ENCODE peak calls at places on chromosomes 12 and 14, in six cellular contexts. One of them, this sample, is unnamed.

GRCh38 chr12:94686834-94687628 is 36.7 kb upstream of the TMCC3 start:
- DNase-seq in AG10803: no peak
- DNase-seq in Panc1: no peak
- DNase-seq in thyroid gland: no peak
- DNase-seq in fibroblast of lung: no peak
- DNase-seq in SJSA1: no peak
- DNase-seq in this sample: no peak

GRCh38 chr12:80580254-80580653 is 127.2 kb upstream of the MYF6 start:
- DNase-seq in SJSA1: peak; percentile 90
- DNase-seq in thyroid gland: no peak
- DNase-seq in fibroblast of lung: peak; percentile 97
- DNase-seq in AG10803: peak; percentile 92
- DNase-seq in Panc1: no peak
- DNase-seq in this sample: peak; percentile 96

GRCh38 chr14:33617154-33617553 is 333.7 kb downstream of the EGLN3 start:
- DNase-seq in SJSA1: no peak
- DNase-seq in thyroid gland: no peak
- DNase-seq in AG10803: peak; percentile 75
- DNase-seq in fibroblast of lung: peak; percentile 94
- DNase-seq in Panc1: no peak
- DNase-seq in this sample: peak; percentile 87

GRCh38 chr14:91410781-91411536 is 6.7 kb downstream of the CCDC88C start:
- DNase-seq in SJSA1: no peak
- DNase-seq in Panc1: no peak
- DNase-seq in fibroblast of lung: no peak
- DNase-seq in thyroid gland: no peak
- DNase-seq in AG10803: no peak
- DNase-seq in this sample: no peak

GRCh38 chr12:3364661-3365264 is 126.2 kb upstream of the PRMT8 start:
- DNase-seq in thyroid gland: no peak
- DNase-seq in AG10803: no peak
- DNase-seq in SJSA1: no peak
- DNase-seq in Panc1: no peak
- DNase-seq in fibroblast of lung: no peak
- DNase-seq in this sample: no peak

GRCh38 chr12:51341259-51342007 is 5.0 kb downstream of the CELA1 start:
- DNase-seq in thyroid gland: peak; percentile 64
- DNase-seq in fibroblast of lung: peak; percentile 51
- DNase-seq in SJSA1: peak; percentile 82
- DNase-seq in Panc1: peak; percentile 85
- DNase-seq in AG10803: peak; percentile 65
- DNase-seq in this sample: peak; percentile 75

GRCh38 chr12:93397412-93397811 is 19.7 kb downstream of the NUDT4 start:
- DNase-seq in fibroblast of lung: no peak
- DNase-seq in Panc1: no peak
- DNase-seq in AG10803: no peak
- DNase-seq in SJSA1: no peak
- DNase-seq in thyroid gland: no peak
- DNase-seq in this sample: no peak

GRCh38 chr14:26403760-26404159 is 194.1 kb downstream of the NOVA1 start:
- DNase-seq in SJSA1: no peak
- DNase-seq in Panc1: no peak
- DNase-seq in AG10803: no peak
- DNase-seq in fibroblast of lung: peak; percentile 2
- DNase-seq in thyroid gland: no peak
- DNase-seq in this sample: no peak

GRCh38 chr14:100449225-100449987 is 126.3 kb downstream of the SLC25A47 start:
- DNase-seq in thyroid gland: no peak
- DNase-seq in Panc1: no peak
- DNase-seq in fibroblast of lung: no peak
- DNase-seq in AG10803: no peak
- DNase-seq in SJSA1: no peak
- DNase-seq in this sample: no peak

GRCh38 chr14:34766611-34767010 is 52.2 kb upstream of the CFL2 start:
- DNase-seq in fibroblast of lung: peak; percentile 26
- DNase-seq in thyroid gland: no peak
- DNase-seq in Panc1: no peak
- DNase-seq in AG10803: peak; percentile 68
- DNase-seq in SJSA1: no peak
- DNase-seq in this sample: peak; percentile 28

DNA sequence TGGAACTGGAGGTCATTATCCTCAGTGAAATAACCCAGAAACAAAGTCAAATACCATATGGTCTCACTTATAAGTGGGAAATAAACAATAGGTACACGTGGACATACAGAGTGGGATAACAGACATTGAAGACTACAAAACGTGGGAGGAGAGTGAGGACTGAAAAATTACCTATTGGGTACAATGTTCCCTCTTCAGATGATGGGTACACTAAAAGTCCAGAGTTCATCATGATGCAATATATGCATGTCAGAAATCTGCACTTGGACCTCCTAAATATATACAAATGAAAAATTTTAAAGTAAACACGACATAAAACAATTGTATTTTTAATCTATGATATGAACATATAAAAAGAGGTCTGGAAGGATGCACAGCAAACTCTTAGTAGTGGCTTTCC is 71.2 kb downstream of the SLC38A4 start:
- DNase-seq in SJSA1: no peak
- DNase-seq in AG10803: no peak
- DNase-seq in Panc1: no peak
- DNase-seq in thyroid gland: no peak
- DNase-seq in fibroblast of lung: no peak
- DNase-seq in this sample: no peak
- H3K4me3 ChIP-seq in SJSA1: no peak overlapping the region
- H3K4me3 ChIP-seq in AG10803: no peak overlapping the region
- H3K4me3 ChIP-seq in Panc1: no peak overlapping the region
- H3K4me3 ChIP-seq in thyroid gland: no peak overlapping the region
- H3K4me3 ChIP-seq in fibroblast of lung: no peak overlapping the region
- H3K4me3 ChIP-seq in this sample: no peak overlapping the region

GRCh38 chr14:62118461-62118860 is 356.2 kb downstream of the SNAPC1 start:
- DNase-seq in Panc1: no peak
- DNase-seq in AG10803: no peak
- DNase-seq in fibroblast of lung: no peak
- DNase-seq in SJSA1: no peak
- DNase-seq in thyroid gland: no peak
- DNase-seq in this sample: no peak

GRCh38 chr14:62118871-62119270 is 356.7 kb downstream of the SNAPC1 start:
- DNase-seq in Panc1: no peak
- DNase-seq in thyroid gland: no peak
- DNase-seq in fibroblast of lung: no peak
- DNase-seq in SJSA1: no peak
- DNase-seq in AG10803: no peak
- DNase-seq in this sample: no peak

GRCh38 chr14:62117718-62118164 is 355.5 kb downstream of the SNAPC1 start:
- DNase-seq in Panc1: no peak
- DNase-seq in fibroblast of lung: peak; percentile 1
- DNase-seq in thyroid gland: no peak
- DNase-seq in SJSA1: no peak
- DNase-seq in AG10803: peak; percentile 2
- DNase-seq in this sample: peak; percentile 2

GRCh38 chr14:62117010-62117717 is 354.9 kb downstream of the SNAPC1 start:
- DNase-seq in AG10803: peak; percentile 38
- DNase-seq in SJSA1: peak; percentile 4
- DNase-seq in fibroblast of lung: peak; percentile 71
- DNase-seq in thyroid gland: peak; percentile 54
- DNase-seq in Panc1: no peak
- DNase-seq in this sample: peak; percentile 75
- H3K4me3 ChIP-seq in AG10803: peak overlapping the region; percentile 39
- H3K4me3 ChIP-seq in SJSA1: no peak overlapping the region
- H3K4me3 ChIP-seq in fibroblast of lung: peak overlapping the region; percentile 3
- H3K4me3 ChIP-seq in thyroid gland: no peak overlapping the region
- H3K4me3 ChIP-seq in Panc1: peak overlapping the region; percentile 15
- H3K4me3 ChIP-seq in this sample: peak overlapping the region; percentile 28

DNA sequence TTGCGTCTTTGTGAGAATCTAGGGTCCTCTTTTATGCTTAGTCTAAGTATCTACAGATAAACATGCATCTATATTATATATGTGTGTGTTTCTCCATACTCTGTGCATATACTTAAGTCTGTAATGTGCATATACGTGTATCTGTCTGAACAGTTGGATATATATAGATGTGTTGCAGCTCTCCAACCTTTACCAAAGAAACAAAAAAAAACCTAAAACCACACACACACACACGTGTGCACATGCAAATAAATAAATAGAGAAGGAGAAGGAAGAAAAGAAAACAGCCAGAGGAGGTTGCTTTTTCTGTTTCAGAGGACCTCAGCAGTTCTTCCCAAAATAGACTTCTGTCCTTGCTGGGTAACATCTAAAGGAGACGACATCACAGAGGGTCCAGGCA is 244.9 kb downstream of the CACNA1C start:
- DNase-seq in AG10803: no peak
- DNase-seq in thyroid gland: no peak
- DNase-seq in fibroblast of lung: no peak
- DNase-seq in SJSA1: no peak
- DNase-seq in Panc1: no peak
- DNase-seq in this sample: no peak
- H3K4me3 ChIP-seq in AG10803: no peak overlapping the region
- H3K4me3 ChIP-seq in thyroid gland: no peak overlapping the region
- H3K4me3 ChIP-seq in fibroblast of lung: no peak overlapping the region
- H3K4me3 ChIP-seq in SJSA1: no peak overlapping the region
- H3K4me3 ChIP-seq in Panc1: no peak overlapping the region
- H3K4me3 ChIP-seq in this sample: no peak overlapping the region

GRCh38 chr12:130780880-130781575 is 58.0 kb downstream of the STX2 start:
- DNase-seq in Panc1: no peak
- DNase-seq in AG10803: no peak
- DNase-seq in SJSA1: no peak
- DNase-seq in thyroid gland: no peak
- DNase-seq in fibroblast of lung: no peak
- DNase-seq in this sample: no peak

GRCh38 chr12:130775953-130776856 is 60.1 kb upstream of the RIMBP2 start:
- DNase-seq in thyroid gland: peak; percentile 29
- DNase-seq in SJSA1: peak; percentile 52
- DNase-seq in fibroblast of lung: peak; percentile 89
- DNase-seq in AG10803: peak; percentile 81
- DNase-seq in Panc1: no peak
- DNase-seq in this sample: peak; percentile 90

GRCh38 chr12:130780325-130780724 is 58.7 kb downstream of the STX2 start:
- DNase-seq in Panc1: no peak
- DNase-seq in SJSA1: no peak
- DNase-seq in thyroid gland: no peak
- DNase-seq in fibroblast of lung: no peak
- DNase-seq in AG10803: no peak
- DNase-seq in this sample: no peak

GRCh38 chr12:130778776-130779175 is 60.3 kb downstream of the STX2 start:
- DNase-seq in thyroid gland: no peak
- DNase-seq in SJSA1: no peak
- DNase-seq in AG10803: no peak
- DNase-seq in fibroblast of lung: no peak
- DNase-seq in Panc1: no peak
- DNase-seq in this sample: no peak

GRCh38 chr12:130776857-130777339 is 60.8 kb upstream of the RIMBP2 start:
- DNase-seq in fibroblast of lung: no peak
- DNase-seq in Panc1: no peak
- DNase-seq in SJSA1: no peak
- DNase-seq in thyroid gland: no peak
- DNase-seq in AG10803: no peak
- DNase-seq in this sample: no peak
- H3K4me3 ChIP-seq in fibroblast of lung: no peak overlapping the region
- H3K4me3 ChIP-seq in Panc1: peak overlapping the region; percentile 58
- H3K4me3 ChIP-seq in SJSA1: no peak overlapping the region
- H3K4me3 ChIP-seq in thyroid gland: no peak overlapping the region
- H3K4me3 ChIP-seq in AG10803: peak overlapping the region; percentile 42
- H3K4me3 ChIP-seq in this sample: no peak overlapping the region

GRCh38 chr12:47725091-47725772 is at the start of gene ENDOU:
- DNase-seq in Panc1: no peak
- DNase-seq in AG10803: no peak
- DNase-seq in fibroblast of lung: no peak
- DNase-seq in thyroid gland: no peak
- DNase-seq in SJSA1: no peak
- DNase-seq in this sample: no peak
- H3K4me3 ChIP-seq in Panc1: no peak within 1 kb of the TSS
- H3K4me3 ChIP-seq in AG10803: no peak within 1 kb of the TSS
- H3K4me3 ChIP-seq in fibroblast of lung: no peak within 1 kb of the TSS
- H3K4me3 ChIP-seq in thyroid gland: no peak within 1 kb of the TSS
- H3K4me3 ChIP-seq in SJSA1: no peak within 1 kb of the TSS
- H3K4me3 ChIP-seq in this sample: no peak within 1 kb of the TSS